ENCODE peak calls at places on chromosomes 5 and 9, in ten cellular contexts. O, S, E, G, J, C, R, Y, H and X are unnamed samples.
A peak's percentile ranks its signal among the peaks of the same experiment; 100 is the strongest.

GRCh38 chr5:50580506-50580905 is 85.9 kb upstream of the PARP8 start:
- DNase-seq in O (no peak), S (no peak), E (no peak), G (no peak), J (no peak), C (no peak), R (no peak), Y (no peak), H (no peak), X (peak; percentile 20)

GRCh38 chr5:28880936-28881335 is 1842.5 kb upstream of the CDH9 start:
- DNase-seq in O (no peak), S (no peak), E (no peak), G (no peak), J (no peak), C (no peak), R (no peak), Y (no peak), H (no peak), X (no peak)

GRCh38 chr9:16337322-16338029 is 533.0 kb downstream of the BNC2 start:
- DNase-seq in O (peak; percentile 99), S (peak; percentile 90), E (no peak), G (no peak), J (no peak), C (no peak), R (no peak), Y (no peak), H (peak; percentile 86), X (peak; percentile 84)

GRCh38 chr9:112086627-112087026 is 88.5 kb downstream of the SUSD1 start:
- DNase-seq in O (peak; percentile 43), S (no peak), E (peak; percentile 39), G (no peak), J (no peak), C (no peak), R (peak; percentile 20), Y (no peak), H (peak; percentile 64), X (peak; percentile 43)

GRCh38 chr5:148687427-148687826 is 33.1 kb upstream of the HTR4 start:
- DNase-seq in O (peak; percentile 31), S (peak; percentile 36), E (peak; percentile 27), G (no peak), J (no peak), C (peak; percentile 4), R (peak; percentile 49), Y (no peak), H (peak; percentile 37), X (no peak)

GRCh38 chr9:135256568-135257354 is 169.3 kb downstream of the OLFM1 start:
- DNase-seq in O (no peak), S (no peak), E (no peak), G (no peak), J (peak; percentile 61), C (no peak), R (no peak), Y (no peak), H (no peak), X (no peak)

GRCh38 chr9:33241298-33241697 is 1.3 kb downstream of the SPINK4 start:
- DNase-seq in O (no peak), S (no peak), E (no peak), G (no peak), J (no peak), C (no peak), R (no peak), Y (no peak), H (no peak), X (no peak)

GRCh38 chr5:132773601-132774355 is 3.3 kb downstream of the SEPTIN8 start:
- DNase-seq in O (no peak), S (no peak), E (no peak), G (no peak), J (no peak), C (no peak), R (no peak), Y (no peak), H (no peak), X (no peak)

GRCh38 chr5:124583469-124584350 is 162.7 kb downstream of the ZNF608 start:
- DNase-seq in O (peak; percentile 88), S (peak; percentile 86), E (peak; percentile 52), G (no peak), J (no peak), C (peak; percentile 22), R (no peak), Y (no peak), H (peak; percentile 65), X (peak; percentile 82)

GRCh38 chr5:78280261-78280660 is 14.2 kb downstream of the AP3B1 start:
- DNase-seq in O (no peak), S (no peak), E (no peak), G (no peak), J (no peak), C (no peak), R (no peak), Y (no peak), H (no peak), X (no peak)

GRCh38 chr9:97307091-97307490 is 368 bp upstream of the CCDC180 start:
- DNase-seq in O (peak; percentile 91), S (peak; percentile 83), E (peak; percentile 19), G (no peak), J (peak; percentile 97), C (no peak), R (no peak), Y (no peak), H (peak; percentile 63), X (peak; percentile 54)

GRCh38 chr5:92518318-92518913 is 1062.6 kb downstream of the NR2F1-AS1 start:
- DNase-seq in O (peak; percentile 67), S (peak; percentile 32), E (no peak), G (no peak), J (no peak), C (no peak), R (peak; percentile 58), Y (peak; percentile 30), H (peak; percentile 67), X (peak; percentile 73)

GRCh38 chr9:113475992-113476391 is 12.5 kb downstream of the RGS3 start:
- DNase-seq in O (no peak), S (no peak), E (no peak), G (no peak), J (no peak), C (no peak), R (no peak), Y (no peak), H (no peak), X (no peak)

GRCh38 chr9:120366646-120367019 is 213.3 kb downstream of the CDK5RAP2 start:
- DNase-seq in O (peak; percentile 93), S (peak; percentile 82), E (no peak), G (no peak), J (no peak), C (no peak), R (no peak), Y (peak; percentile 49), H (peak; percentile 95), X (peak; percentile 84)

GRCh38 chr5:106543330-106543729 is 1127.4 kb downstream of the EFNA5 start:
- DNase-seq in O (no peak), S (no peak), E (no peak), G (no peak), J (no peak), C (no peak), R (no peak), Y (no peak), H (no peak), X (no peak)

GRCh38 chr9:116342071-116342470 is 188.5 kb downstream of the PAPPA start:
- DNase-seq in O (no peak), S (no peak), E (no peak), G (no peak), J (no peak), C (no peak), R (no peak), Y (no peak), H (no peak), X (no peak)

GRCh38 chr5:55276771-55277170 is 30.7 kb downstream of the DHX29 start:
- DNase-seq in O (peak; percentile 83), S (peak; percentile 22), E (no peak), G (no peak), J (no peak), C (no peak), R (no peak), Y (no peak), H (no peak), X (peak; percentile 41)

GRCh38 chr5:1733369-1733768 is 66.3 kb downstream of the MRPL36 start:
- DNase-seq in O (no peak), S (no peak), E (no peak), G (no peak), J (no peak), C (no peak), R (no peak), Y (no peak), H (no peak), X (no peak)

GRCh38 chr5:67050125-67050524 is 146.5 kb downstream of the CD180 start:
- DNase-seq in O (no peak), S (no peak), E (no peak), G (no peak), J (no peak), C (no peak), R (no peak), Y (no peak), H (no peak), X (no peak)

GRCh38 chr5:149466457-149466972 is 84.7 kb downstream of the CSNK1A1 start:
- DNase-seq in O (peak; percentile 68), S (peak; percentile 90), E (no peak), G (no peak), J (no peak), C (peak; percentile 12), R (no peak), Y (no peak), H (peak; percentile 52), X (no peak)

GRCh38 chr9:34961574-34962480 is 3.7 kb downstream of the PHF24 start:
- DNase-seq in O (peak; percentile 78), S (peak; percentile 23), E (no peak), G (no peak), J (no peak), C (no peak), R (no peak), Y (no peak), H (peak; percentile 84), X (peak; percentile 60)

GRCh38 chr9:124206391-124206790 is 51.4 kb upstream of the NEK6 start:
- DNase-seq in O (no peak), S (no peak), E (no peak), G (no peak), J (no peak), C (no peak), R (no peak), Y (no peak), H (no peak), X (no peak)

GRCh38 chr5:143560378-143560777 is 156.9 kb upstream of the NR3C1 start:
- DNase-seq in O (no peak), S (no peak), E (no peak), G (no peak), J (no peak), C (no peak), R (no peak), Y (no peak), H (no peak), X (no peak)

GRCh38 chr5:31952034-31952433 is 222.1 kb downstream of the GOLPH3 start:
- DNase-seq in O (no peak), S (no peak), E (no peak), G (no peak), J (no peak), C (no peak), R (no peak), Y (no peak), H (no peak), X (no peak)

GRCh38 chr9:117265253-117265652 is 149.6 kb downstream of the ASTN2 start:
- DNase-seq in O (no peak), S (no peak), E (no peak), G (no peak), J (no peak), C (no peak), R (no peak), Y (no peak), H (no peak), X (no peak)

GRCh38 chr5:180813418-180813817 is 10.8 kb upstream of the MGAT1 start:
- DNase-seq in O (no peak), S (no peak), E (peak; percentile 37), G (no peak), J (no peak), C (no peak), R (no peak), Y (no peak), H (no peak), X (no peak)

GRCh38 chr5:141476132-141476909 is 555 bp downstream of the PCDHGC3 start:
- DNase-seq in O (peak; percentile 80), S (peak; percentile 76), E (peak; percentile 10), G (no peak), J (peak; percentile 84), C (peak; percentile 11), R (no peak), Y (peak; percentile 54), H (peak; percentile 82), X (peak; percentile 80)

GRCh38 chr5:66516535-66516934 is 79.7 kb upstream of the MAST4 start:
- DNase-seq in O (no peak), S (no peak), E (no peak), G (no peak), J (no peak), C (no peak), R (no peak), Y (no peak), H (no peak), X (no peak)